ENCODE peak calls at places on chromosomes 16 and 17, in four cellular contexts. One of them, this sample, is unnamed.

GRCh38 chr16:11224894-11225676 is 30.9 kb downstream of the SOCS1 start:
- DNase-seq in body of pancreas: no peak
- DNase-seq in breast epithelium: no peak
- DNase-seq in tibial nerve: no peak
- DNase-seq in this sample: no peak

GRCh38 chr17:48439875-48440505 is 10.0 kb upstream of the SKAP1 start:
- DNase-seq in breast epithelium: no peak
- DNase-seq in tibial nerve: no peak
- DNase-seq in body of pancreas: no peak
- DNase-seq in this sample: no peak

GRCh38 chr16:11432856-11433395 is 87.7 kb downstream of the RMI2 start:
- DNase-seq in body of pancreas: no peak
- DNase-seq in breast epithelium: no peak
- DNase-seq in tibial nerve: no peak
- DNase-seq in this sample: no peak

GRCh38 chr16:29926675-29927522 is 873 bp upstream of the KCTD13 start:
- DNase-seq in tibial nerve: no peak
- DNase-seq in body of pancreas: peak
- DNase-seq in breast epithelium: no peak
- DNase-seq in this sample: peak

GRCh38 chr17:38674013-38674748 is 576 bp downstream of the EPOP start:
- DNase-seq in tibial nerve: no peak
- DNase-seq in breast epithelium: no peak
- DNase-seq in body of pancreas: peak
- DNase-seq in this sample: no peak

GRCh38 chr16:80824623-80825364 is 20.4 kb upstream of the CDYL2 start:
- DNase-seq in breast epithelium: no peak
- DNase-seq in tibial nerve: no peak
- DNase-seq in body of pancreas: peak
- DNase-seq in this sample: peak

GRCh38 chr17:72404872-72405271 is 284.1 kb downstream of the SOX9 start:
- DNase-seq in body of pancreas: no peak
- DNase-seq in breast epithelium: no peak
- DNase-seq in tibial nerve: no peak
- DNase-seq in this sample: peak

GRCh38 chr16:70740919-70741778 is 55.3 kb upstream of the MTSS2 start:
- DNase-seq in breast epithelium: no peak
- DNase-seq in body of pancreas: no peak
- DNase-seq in tibial nerve: no peak
- DNase-seq in this sample: peak

GRCh38 chr17:19335951-19336631 is 26.4 kb downstream of the B9D1 start:
- DNase-seq in breast epithelium: no peak
- DNase-seq in body of pancreas: no peak
- DNase-seq in tibial nerve: no peak
- DNase-seq in this sample: no peak

GRCh38 chr16:31007684-31008083 is 2.8 kb downstream of the STX1B start:
- DNase-seq in tibial nerve: no peak
- DNase-seq in body of pancreas: no peak
- DNase-seq in breast epithelium: no peak
- DNase-seq in this sample: no peak

GRCh38 chr16:66516172-66516807 is 33.6 kb downstream of the TK2 start:
- DNase-seq in body of pancreas: no peak
- DNase-seq in breast epithelium: no peak
- DNase-seq in tibial nerve: no peak
- DNase-seq in this sample: no peak

GRCh38 chr16:49858200-49859129 is 2.6 kb upstream of the ZNF423 start:
- DNase-seq in tibial nerve: peak
- DNase-seq in breast epithelium: no peak
- DNase-seq in body of pancreas: peak
- DNase-seq in this sample: no peak

GRCh38 chr17:64148017-64148631 is 18.2 kb upstream of the ERN1 start:
- DNase-seq in body of pancreas: no peak
- DNase-seq in breast epithelium: no peak
- DNase-seq in tibial nerve: no peak
- DNase-seq in this sample: peak

GRCh38 chr16:4749700-4750257 is 15.4 kb downstream of the DNAAF8 start:
- DNase-seq in body of pancreas: no peak
- DNase-seq in tibial nerve: no peak
- DNase-seq in breast epithelium: no peak
- DNase-seq in this sample: no peak

GRCh38 chr16:4750896-4751295 is 16.1 kb downstream of the ZNF500 start:
- DNase-seq in body of pancreas: no peak
- DNase-seq in breast epithelium: no peak
- DNase-seq in tibial nerve: no peak
- DNase-seq in this sample: no peak

GRCh38 chr16:4746991-4747574 is 12.7 kb downstream of the DNAAF8 start:
- DNase-seq in breast epithelium: no peak
- DNase-seq in body of pancreas: no peak
- DNase-seq in tibial nerve: no peak
- DNase-seq in this sample: peak

GRCh38 chr16:4747906-4748681 is 13.8 kb downstream of the DNAAF8 start:
- DNase-seq in tibial nerve: no peak
- DNase-seq in breast epithelium: no peak
- DNase-seq in body of pancreas: no peak
- DNase-seq in this sample: no peak

GRCh38 chr16:4748682-4749411 is 14.5 kb downstream of the DNAAF8 start:
- DNase-seq in body of pancreas: no peak
- DNase-seq in tibial nerve: no peak
- DNase-seq in breast epithelium: no peak
- DNase-seq in this sample: no peak
- H3K4me3 ChIP-seq in body of pancreas: no peak
- H3K4me3 ChIP-seq in tibial nerve: no peak
- H3K4me3 ChIP-seq in breast epithelium: no peak
- H3K4me3 ChIP-seq in this sample: no peak

GRCh38 chr17:36703860-36704266 is 102.5 kb downstream of the MRM1 start:
- DNase-seq in body of pancreas: peak
- DNase-seq in breast epithelium: no peak
- DNase-seq in tibial nerve: no peak
- DNase-seq in this sample: no peak
- TF ChIP-seq CTCF in body of pancreas: no peak
- TF ChIP-seq CTCF in breast epithelium: no peak
- TF ChIP-seq CTCF in tibial nerve: no peak
- TF ChIP-seq CTCF in this sample: no peak

DNA sequence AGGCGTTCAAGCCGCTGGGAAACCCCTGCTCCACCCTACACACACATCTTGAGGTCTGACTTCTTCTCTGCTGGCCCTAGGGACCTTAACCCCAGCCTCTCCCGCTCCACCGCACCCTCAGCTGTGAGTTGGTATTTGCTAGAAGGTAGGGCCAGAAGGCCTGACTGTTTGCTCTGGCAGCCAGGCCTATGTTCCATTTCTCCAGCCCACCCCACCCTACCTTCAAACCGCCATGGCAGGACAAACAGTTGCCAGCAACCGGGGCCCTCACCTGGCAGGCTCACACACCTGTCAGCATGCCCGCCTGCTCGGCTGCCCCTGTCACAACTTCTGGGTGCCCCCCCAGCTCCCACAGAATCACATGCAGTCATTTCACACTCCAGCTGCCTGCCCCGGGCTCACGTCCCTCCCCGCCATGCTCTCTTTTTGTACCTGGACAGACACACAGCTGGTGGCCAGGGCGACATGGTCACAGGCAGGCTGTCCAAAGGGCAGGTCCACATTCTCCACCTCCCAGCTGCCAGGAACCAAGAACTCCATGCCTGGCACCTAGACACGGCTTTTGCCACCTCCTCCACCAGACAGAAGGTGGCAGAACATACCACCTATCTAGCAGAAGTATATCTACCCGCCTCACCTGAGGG is 2.6 kb upstream of the ATP2A3 start:
- DNase-seq in tibial nerve: no peak
- DNase-seq in breast epithelium: no peak
- DNase-seq in body of pancreas: peak
- DNase-seq in this sample: no peak
- H3K4me3 ChIP-seq in tibial nerve: no peak
- H3K4me3 ChIP-seq in breast epithelium: no peak
- H3K4me3 ChIP-seq in body of pancreas: no peak
- H3K4me3 ChIP-seq in this sample: no peak

GRCh38 chr16:57784334-57784733 is 18.0 kb downstream of the KIFC3 start:
- DNase-seq in body of pancreas: no peak
- DNase-seq in breast epithelium: no peak
- DNase-seq in tibial nerve: no peak
- DNase-seq in this sample: no peak

GRCh38 chr16:57781349-57781740 is 20.9 kb downstream of the KIFC3 start:
- DNase-seq in breast epithelium: no peak
- DNase-seq in tibial nerve: no peak
- DNase-seq in body of pancreas: no peak
- DNase-seq in this sample: no peak

GRCh38 chr16:57783116-57783515 is 19.2 kb downstream of the KIFC3 start:
- DNase-seq in body of pancreas: no peak
- DNase-seq in breast epithelium: no peak
- DNase-seq in tibial nerve: no peak
- DNase-seq in this sample: no peak

GRCh38 chr16:57783883-57784282 is 18.4 kb downstream of the KIFC3 start:
- DNase-seq in tibial nerve: no peak
- DNase-seq in body of pancreas: no peak
- DNase-seq in breast epithelium: no peak
- DNase-seq in this sample: no peak

DNA sequence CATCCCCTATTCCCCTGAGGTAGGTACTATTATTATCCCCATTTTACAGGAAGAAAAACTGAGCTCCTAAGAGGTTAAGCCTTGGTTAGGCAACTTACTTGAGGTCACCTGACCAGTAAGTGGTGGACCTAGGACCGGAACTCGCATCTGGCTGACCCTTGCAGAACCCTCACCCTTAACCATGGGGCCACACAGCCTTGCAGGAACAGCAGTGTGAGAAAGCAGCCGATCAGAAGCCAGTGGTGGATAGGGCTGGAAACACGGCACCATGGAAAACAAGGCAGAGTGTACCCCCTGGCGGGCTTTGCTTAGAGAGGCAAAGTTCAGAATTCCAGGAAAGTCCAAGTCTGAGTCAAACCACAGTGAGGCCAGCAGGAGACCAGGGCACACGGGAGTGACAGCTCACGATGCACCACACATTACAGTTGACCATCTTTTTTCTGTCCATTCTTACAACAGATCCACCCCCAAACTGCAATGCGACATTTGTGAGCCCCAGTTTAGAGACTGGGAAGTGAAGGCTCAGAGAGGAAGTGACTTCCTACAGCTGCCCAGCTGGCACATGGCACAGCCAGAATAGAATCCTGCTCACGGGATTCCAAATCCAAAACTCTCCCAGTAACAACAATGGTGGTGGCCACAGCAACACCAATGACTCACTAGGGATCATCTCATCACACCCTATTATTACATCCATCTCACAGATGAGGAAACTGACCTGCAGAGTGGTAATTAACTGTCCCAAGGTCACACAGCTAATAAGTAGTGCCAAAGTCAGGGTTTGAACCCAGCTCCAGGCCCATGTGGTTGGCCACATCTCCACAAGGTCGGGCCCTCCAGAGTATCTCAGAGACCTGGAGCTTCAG is 20.3 kb downstream of the KIFC3 start:
- DNase-seq in body of pancreas: no peak
- DNase-seq in tibial nerve: no peak
- DNase-seq in breast epithelium: no peak
- DNase-seq in this sample: peak
- TF ChIP-seq CTCF in body of pancreas: no peak
- TF ChIP-seq CTCF in tibial nerve: no peak
- TF ChIP-seq CTCF in breast epithelium: no peak
- TF ChIP-seq CTCF in this sample: no peak

DNA sequence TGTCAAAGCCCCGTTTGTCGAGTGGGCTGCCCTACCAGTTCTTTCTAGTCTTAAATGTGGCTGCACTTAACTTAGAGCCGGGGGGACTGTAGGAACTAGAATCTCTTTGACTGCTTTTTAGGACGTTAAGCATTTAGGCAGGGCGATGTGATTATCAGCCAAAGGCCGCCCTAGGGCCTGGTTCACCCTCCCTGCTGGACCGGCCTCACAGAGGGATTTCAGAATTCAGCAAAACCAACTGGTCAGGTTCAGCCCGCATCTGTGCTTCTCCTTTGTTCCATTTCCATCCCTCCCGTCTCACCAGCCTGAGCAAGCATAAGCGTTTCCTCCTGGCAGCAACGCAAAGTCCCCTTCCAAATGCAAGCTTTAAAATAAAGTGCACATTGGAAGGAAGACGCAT is 16.4 kb upstream of the NAT9 start:
- DNase-seq in breast epithelium: no peak
- DNase-seq in tibial nerve: no peak
- DNase-seq in body of pancreas: no peak
- DNase-seq in this sample: no peak
- H3K4me3 ChIP-seq in breast epithelium: no peak
- H3K4me3 ChIP-seq in tibial nerve: no peak
- H3K4me3 ChIP-seq in body of pancreas: no peak
- H3K4me3 ChIP-seq in this sample: no peak

DNA sequence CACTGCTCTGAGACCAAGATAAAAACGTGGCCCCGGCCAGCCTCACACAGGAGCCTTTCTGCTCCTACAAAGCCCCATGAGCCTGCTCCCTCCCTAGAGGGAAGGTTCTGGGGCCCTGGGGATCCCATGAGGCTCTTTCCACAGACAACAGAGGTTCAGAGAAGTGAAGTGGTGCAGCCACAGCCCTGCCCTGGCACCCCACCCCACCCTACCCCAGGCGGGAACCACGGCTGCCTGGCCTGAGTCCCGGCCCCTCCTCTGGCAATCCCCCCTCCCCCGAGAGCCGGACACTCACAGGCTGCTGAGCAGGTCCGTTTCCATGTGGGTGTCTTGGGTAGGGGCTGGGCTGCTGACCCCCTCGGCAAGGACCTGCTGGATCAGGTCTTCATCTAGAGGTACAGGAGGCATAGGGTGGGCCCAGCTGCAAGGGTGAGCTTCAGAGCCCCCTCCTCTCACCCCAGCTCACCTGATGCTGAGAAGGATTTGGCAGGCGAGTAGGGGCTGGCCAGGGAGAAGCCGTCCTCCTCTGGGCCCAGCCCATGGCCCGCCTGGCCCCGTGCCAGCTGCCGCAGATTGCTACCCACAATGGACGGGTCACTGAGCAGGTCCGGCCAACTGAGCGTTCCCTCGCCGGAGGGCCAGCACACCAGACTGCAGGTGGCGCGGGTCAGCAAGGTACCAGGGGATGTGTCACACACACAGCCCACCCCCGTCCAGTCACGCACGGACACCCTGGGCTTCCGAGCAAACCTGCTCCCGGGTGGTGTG is 38.7 kb downstream of the PKD1 start:
- DNase-seq in tibial nerve: no peak
- DNase-seq in breast epithelium: no peak
- DNase-seq in body of pancreas: no peak
- DNase-seq in this sample: no peak
- TF ChIP-seq CTCF in tibial nerve: no peak
- TF ChIP-seq CTCF in breast epithelium: no peak
- TF ChIP-seq CTCF in body of pancreas: no peak
- TF ChIP-seq CTCF in this sample: no peak

GRCh38 chr17:36600936-36601302 is 464 bp upstream of the MRM1 start:
- DNase-seq in body of pancreas: no peak
- DNase-seq in breast epithelium: no peak
- DNase-seq in tibial nerve: no peak
- DNase-seq in this sample: no peak
- H3K4me3 ChIP-seq in body of pancreas: no peak
- H3K4me3 ChIP-seq in breast epithelium: peak
- H3K4me3 ChIP-seq in tibial nerve: peak
- H3K4me3 ChIP-seq in this sample: peak

GRCh38 chr17:58156839-58157803 is 8.9 kb downstream of the OR4D1 start:
- DNase-seq in tibial nerve: no peak
- DNase-seq in body of pancreas: no peak
- DNase-seq in breast epithelium: no peak
- DNase-seq in this sample: no peak
- TF ChIP-seq CTCF in tibial nerve: no peak
- TF ChIP-seq CTCF in body of pancreas: no peak
- TF ChIP-seq CTCF in breast epithelium: no peak
- TF ChIP-seq CTCF in this sample: no peak

GRCh38 chr16:28844226-28844885 is 1.8 kb downstream of the TUFM start:
- DNase-seq in breast epithelium: no peak
- DNase-seq in body of pancreas: no peak
- DNase-seq in tibial nerve: no peak
- DNase-seq in this sample: no peak
- H3K4me3 ChIP-seq in breast epithelium: no peak
- H3K4me3 ChIP-seq in body of pancreas: no peak
- H3K4me3 ChIP-seq in tibial nerve: no peak
- H3K4me3 ChIP-seq in this sample: no peak

This sample was measured in AG10803.